ENCODE peak calls at places on chromosomes 4 and X, in seven cellular contexts. B is HuH-7; R is stimulated activated CD8-positive, alpha-beta memory T cell treated with anti-CD3 and anti-CD28 coated beads, Interleukin-12 subunit alpha, Interleukin-12 subunit beta, amount 100 ng/mL, for 4 hours; U is NAMALWA; H is RKO; W is midbrain; J is EH. G is an unnamed sample.

GRCh38 chr4:101184668-101185067 is 162.7 kb downstream of the PPP3CA start:
- DNase-seq in B (no peak), R (no peak), U (no peak), H (no peak), W (no peak), J (no peak), G (no peak)

GRCh38 chr4:147822128-147822527 is 90.2 kb downstream of the ARHGAP10 start:
- DNase-seq in B (no peak), R (no peak), U (no peak), H (no peak), W (no peak), J (peak), G (no peak)

GRCh38 chrX:21932277-21932996 is 8.1 kb upstream of the SMS start:
- DNase-seq in B (no peak), R (no peak), U (no peak), H (peak), W (no peak), J (peak), G (no peak)

GRCh38 chr4:57084360-57084759 is 25.8 kb downstream of the IGFBP7 start:
- DNase-seq in B (no peak), R (no peak), U (no peak), H (no peak), W (no peak), J (no peak), G (no peak)

GRCh38 chr4:180134116-180134866 is 2108.9 kb upstream of the TENM3 start:
- DNase-seq in B (no peak), R (no peak), U (peak), H (no peak), W (no peak), J (no peak), G (no peak)

GRCh38 chr4:7364979-7365378 is 69.8 kb downstream of the PSAPL1 start:
- DNase-seq in B (no peak), R (no peak), U (no peak), H (no peak), W (no peak), J (no peak), G (no peak)

GRCh38 chr4:29423836-29424721 is 1296.1 kb upstream of the PCDH7 start:
- DNase-seq in B (no peak), R (no peak), U (no peak), H (peak), W (no peak), J (peak), G (peak)

GRCh38 chrX:85244411-85245210 is 820 bp downstream of the ZNF711 start:
- DNase-seq in B (no peak), R (no peak), U (peak), H (peak), W (peak), J (peak), G (no peak)

GRCh38 chr4:144176476-144176875 is 36.0 kb upstream of the GYPA start:
- DNase-seq in B (no peak), R (no peak), U (no peak), H (no peak), W (no peak), J (no peak), G (no peak)

GRCh38 chr4:5790546-5790857 is 79.5 kb downstream of the EVC start:
- DNase-seq in B (no peak), R (no peak), U (no peak), H (no peak), W (no peak), J (no peak), G (no peak)

GRCh38 chr4:112448211-112448745 is 67.7 kb downstream of the NEUROG2 start:
- DNase-seq in B (no peak), R (no peak), U (no peak), H (peak), W (no peak), J (peak), G (peak)

GRCh38 chr4:52058275-52058674 is 7.2 kb downstream of the SPATA18 start:
- DNase-seq in B (no peak), R (no peak), U (no peak), H (no peak), W (no peak), J (no peak), G (no peak)